ENCODE peak calls at places on chromosomes 12 and 14, in four cellular contexts. V is foreskin keratinocyte; H is body of pancreas; M is naive thymus-derived CD4-positive, alpha-beta T cell. L is an unnamed sample.

GRCh38 chr12:89073027-89073398 is 279.3 kb downstream of the DUSP6 start:
- DNase-seq in V (peak; percentile 8), H (peak; percentile 38), M (no peak), L (no peak)

GRCh38 chr14:72610096-72610830 is 283.6 kb downstream of the DPF3 start:
- DNase-seq in V (no peak), H (no peak), M (no peak), L (no peak)

GRCh38 chr12:118058881-118059644 is 1.9 kb downstream of the WSB2 start:
- DNase-seq in V (no peak), H (no peak), M (no peak), L (no peak)

GRCh38 chr12:49055092-49055491 is 5.5 kb downstream of the KMT2D start:
- DNase-seq in V (no peak), H (no peak), M (no peak), L (no peak)

GRCh38 chr14:53148612-53149202 is 4.4 kb downstream of the DDHD1 start:
- DNase-seq in V (no peak), H (no peak), M (no peak), L (no peak)

GRCh38 chr12:84701966-84702365 is 210.6 kb downstream of the SLC6A15 start:
- DNase-seq in V (no peak), H (no peak), M (no peak), L (no peak)

GRCh38 chr14:69460093-69460701 is 24.3 kb upstream of the PLEKHD1 start:
- DNase-seq in V (peak; percentile 56), H (peak; percentile 71), M (peak; percentile 31), L (peak; percentile 48)

GRCh38 chr14:23056257-23056955 is 914 bp downstream of the CDH24 start:
- DNase-seq in V (no peak), H (peak; percentile 75), M (peak; percentile 65), L (no peak)

GRCh38 chr12:52515927-52516831 is 4.0 kb downstream of the KRT5 start:
- DNase-seq in V (no peak), H (no peak), M (no peak), L (no peak)

DNA sequence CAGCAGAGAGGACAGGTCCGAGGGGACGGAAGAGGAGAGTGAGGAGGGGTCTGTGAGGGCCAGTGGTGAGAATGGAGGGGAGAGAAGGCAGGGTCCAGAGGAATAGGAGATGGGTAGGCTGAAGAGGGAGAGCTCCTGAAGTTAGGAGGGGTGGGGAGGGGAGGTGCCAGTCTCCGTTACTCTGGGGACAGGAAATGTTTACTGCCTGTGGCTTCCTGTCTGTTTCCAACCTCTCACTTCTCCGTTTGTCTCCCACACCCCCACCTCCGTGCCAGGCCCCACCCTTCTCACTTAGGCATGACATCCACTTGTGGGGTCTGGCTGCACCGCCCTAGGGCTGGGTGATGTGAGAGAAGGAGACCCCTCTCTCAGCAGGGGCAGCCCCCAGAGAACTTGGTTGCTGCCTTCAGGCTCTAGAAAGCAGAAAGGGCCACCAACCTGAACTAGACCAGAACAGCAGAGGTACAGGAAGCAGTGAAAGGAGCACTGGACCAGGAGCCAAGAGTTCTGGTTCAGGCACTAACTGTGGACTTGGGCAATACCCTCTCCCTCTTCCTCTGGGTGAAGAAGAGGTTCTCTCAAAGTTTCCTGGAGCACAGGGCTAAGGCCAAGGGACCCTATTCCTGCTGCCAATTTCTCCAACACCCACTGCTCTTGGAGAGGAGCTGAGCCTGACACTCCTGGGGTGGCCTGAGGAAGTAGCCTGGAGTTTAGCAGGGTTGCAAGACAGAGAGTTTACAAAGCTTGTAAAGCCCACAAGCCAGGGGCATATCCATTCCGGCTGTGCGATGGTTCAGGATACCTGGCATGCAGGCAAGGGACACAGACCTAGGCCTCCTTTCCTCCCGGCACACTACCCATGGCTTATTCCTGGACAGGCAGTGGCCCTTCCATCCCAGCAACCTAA is 5.5 kb downstream of the ITGA5 start:
- DNase-seq in V (no peak), H (no peak), M (peak; percentile 90), L (no peak)
- H3K27ac ChIP-seq in V (peak overlapping the region; percentile 19), H (no peak overlapping the region), M (peak overlapping the region; percentile 96), L (peak overlapping the region; percentile 86)

GRCh38 chr14:92726933-92727262 is 21.5 kb downstream of the LGMN start:
- DNase-seq in V (no peak), H (no peak), M (no peak), L (no peak)
- H3K27ac ChIP-seq in V (no peak overlapping the region), H (no peak overlapping the region), M (no peak overlapping the region), L (peak overlapping the region; percentile 62)

DNA sequence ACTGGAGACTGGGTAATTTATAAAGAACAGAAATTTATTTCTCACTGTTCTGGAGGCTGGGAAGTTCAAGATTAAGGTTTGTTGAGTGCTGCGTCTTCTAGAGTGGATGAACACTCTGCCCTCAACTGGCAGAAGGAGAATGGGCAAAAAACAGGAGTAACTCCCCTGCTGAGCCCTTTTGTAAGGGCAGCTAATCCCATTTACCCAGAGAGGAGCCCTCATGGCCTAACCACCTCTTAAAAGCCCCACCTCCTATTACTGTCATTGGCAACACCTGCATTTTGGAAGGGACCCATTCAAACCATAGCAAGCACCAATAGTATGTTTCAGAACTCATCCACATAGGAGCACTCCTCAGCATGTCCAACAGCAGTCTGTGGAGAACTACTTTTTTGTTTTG is 47.4 kb downstream of the BORCS5 start:
- DNase-seq in V (no peak), H (no peak), M (no peak), L (no peak)
- H3K27ac ChIP-seq in V (no peak overlapping the region), H (peak overlapping the region; percentile 59), M (no peak overlapping the region), L (no peak overlapping the region)

DNA sequence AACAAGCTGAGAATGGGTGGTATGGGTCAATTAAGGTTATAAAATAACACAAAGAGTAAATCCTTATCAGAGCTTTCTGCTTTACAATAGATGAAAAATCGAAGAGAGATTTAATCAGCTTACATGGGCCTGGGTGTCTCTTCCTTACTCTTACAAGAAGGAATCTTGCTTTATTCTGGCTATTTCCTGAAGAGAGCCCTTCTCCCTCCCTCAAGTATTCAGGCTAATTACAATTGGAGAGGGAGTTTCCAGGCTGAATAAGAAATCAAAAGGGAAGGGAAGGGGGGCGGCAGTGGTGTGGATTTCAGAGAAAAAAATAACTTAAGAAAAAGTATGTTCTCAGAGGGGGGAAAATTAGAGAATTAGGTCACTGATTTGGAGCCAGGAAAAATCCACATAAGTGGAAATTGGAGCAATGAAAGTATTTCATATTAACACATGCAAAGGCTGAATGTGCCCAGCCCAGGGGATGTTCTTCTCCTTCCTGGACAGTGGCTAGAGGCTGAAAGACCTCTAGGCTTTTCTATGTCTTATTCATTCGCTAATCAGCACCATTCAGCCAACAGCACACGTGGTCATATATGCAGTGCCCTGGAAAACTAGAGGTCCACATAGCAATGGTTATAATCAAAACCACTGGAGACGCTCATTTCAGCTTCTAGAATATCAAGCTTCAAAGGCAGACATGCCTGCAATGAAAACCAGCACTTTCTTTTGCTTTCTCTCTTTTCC is 158.9 kb upstream of the BTG1 start:
- DNase-seq in V (no peak), H (no peak), M (no peak), L (no peak)
- H3K27ac ChIP-seq in V (no peak overlapping the region), H (no peak overlapping the region), M (no peak overlapping the region), L (no peak overlapping the region)

L was measured in epithelial cell of prostate.